ENCODE peak calls at places on chromosomes 3 and 15, in ten cellular contexts. O, L, P, H, D, E, S, M, B and F are unnamed samples.

GRCh38 chr3:114252954-114253353 is 15.6 kb upstream of the ZNF80 start:
- DNase-seq in H (no peak), M (no peak), S (no peak), E (no peak), D (no peak), B (no peak), P (no peak), L (no peak), O (no peak), F (no peak)

GRCh38 chr15:87589134-87589533 is 667.4 kb downstream of the NTRK3 start:
- DNase-seq in D (no peak), H (no peak), P (no peak), M (no peak), E (no peak), L (no peak), B (no peak), S (no peak), O (no peak), F (no peak)

GRCh38 chr3:33889394-33890039 is 91.1 kb downstream of the PDCD6IP start:
- DNase-seq in P (no peak), D (no peak), M (no peak), S (no peak), O (no peak), L (no peak), B (no peak), H (peak; percentile 79), E (no peak), F (no peak)

GRCh38 chr3:51953445-51953844 is 1.7 kb upstream of the GPR62 start:
- DNase-seq in D (no peak), S (peak; percentile 91), B (no peak), E (no peak), P (no peak), O (no peak), M (no peak), H (no peak), L (peak; percentile 56), F (no peak)

GRCh38 chr3:82376883-82377282 is 615.4 kb upstream of the GBE1 start:
- DNase-seq in O (no peak), L (no peak), M (no peak), B (no peak), S (no peak), D (no peak), E (no peak), P (no peak), H (no peak), F (no peak)

GRCh38 chr3:99714146-99714545 is 75.8 kb downstream of the COL8A1 start:
- DNase-seq in B (peak; percentile 5), M (no peak), D (no peak), O (no peak), L (no peak), P (no peak), S (peak; percentile 73), H (no peak), E (no peak), F (no peak)

GRCh38 chr15:78047631-78048409 is 29.7 kb downstream of the TBC1D2B start:
- DNase-seq in P (no peak), M (no peak), B (no peak), H (no peak), D (peak; percentile 56), E (peak; percentile 45), L (no peak), S (peak; percentile 77), O (no peak), F (no peak)

GRCh38 chr15:63726491-63726890 is 107.3 kb downstream of the HERC1 start:
- DNase-seq in M (no peak), H (no peak), P (no peak), D (no peak), E (no peak), O (no peak), B (no peak), S (peak; percentile 66), L (no peak), F (no peak)

GRCh38 chr3:141659821-141660597 is 78.1 kb upstream of the RNF7 start:
- DNase-seq in E (no peak), B (no peak), L (peak; percentile 34), D (no peak), H (peak; percentile 38), S (peak; percentile 41), P (no peak), M (no peak), O (peak; percentile 12), F (no peak)